ENCODE peak calls at places on chromosomes 11 and 22, in seven cellular contexts. One of them, this sample, is unnamed.

GRCh38 chr11:115471367-115471766 is 32.8 kb downstream of the CADM1 start:
- DNase-seq in GM13977: peak
- DNase-seq in naive thymus-derived CD8-positive, alpha-beta T cell: no peak
- DNase-seq in AG04449: no peak
- DNase-seq in activated naive CD4-positive, alpha-beta T cell treated with Interleukin-2 at 50 U/mL for 16 hours: no peak
- DNase-seq in left lobe of liver: peak
- DNase-seq in iPS-NIHi11: no peak
- DNase-seq in this sample: no peak

GRCh38 chr11:86938900-86939880 is 16.0 kb downstream of the FZD4 start:
- DNase-seq in GM13977: peak
- DNase-seq in naive thymus-derived CD8-positive, alpha-beta T cell: no peak
- DNase-seq in AG04449: no peak
- DNase-seq in activated naive CD4-positive, alpha-beta T cell treated with Interleukin-2 at 50 U/mL for 16 hours: no peak
- DNase-seq in left lobe of liver: no peak
- DNase-seq in iPS-NIHi11: peak
- DNase-seq in this sample: no peak

GRCh38 chr11:132312616-132313210 is 942.3 kb downstream of the NTM start:
- DNase-seq in GM13977: peak
- DNase-seq in naive thymus-derived CD8-positive, alpha-beta T cell: no peak
- DNase-seq in AG04449: no peak
- DNase-seq in activated naive CD4-positive, alpha-beta T cell treated with Interleukin-2 at 50 U/mL for 16 hours: no peak
- DNase-seq in left lobe of liver: no peak
- DNase-seq in iPS-NIHi11: peak
- DNase-seq in this sample: no peak

GRCh38 chr11:1305558-1306056 is 3.8 kb downstream of the TOLLIP start:
- DNase-seq in GM13977: no peak
- DNase-seq in naive thymus-derived CD8-positive, alpha-beta T cell: no peak
- DNase-seq in AG04449: no peak
- DNase-seq in activated naive CD4-positive, alpha-beta T cell treated with Interleukin-2 at 50 U/mL for 16 hours: no peak
- DNase-seq in left lobe of liver: peak
- DNase-seq in iPS-NIHi11: no peak
- DNase-seq in this sample: no peak

GRCh38 chr22:17334983-17335382 is 34.3 kb upstream of the CECR2 start:
- DNase-seq in GM13977: no peak
- DNase-seq in naive thymus-derived CD8-positive, alpha-beta T cell: no peak
- DNase-seq in AG04449: no peak
- DNase-seq in activated naive CD4-positive, alpha-beta T cell treated with Interleukin-2 at 50 U/mL for 16 hours: no peak
- DNase-seq in left lobe of liver: peak
- DNase-seq in iPS-NIHi11: no peak
- DNase-seq in this sample: no peak

GRCh38 chr22:42993651-42994275 is 21.2 kb downstream of the PACSIN2 start:
- DNase-seq in GM13977: no peak
- DNase-seq in naive thymus-derived CD8-positive, alpha-beta T cell: no peak
- DNase-seq in AG04449: no peak
- DNase-seq in activated naive CD4-positive, alpha-beta T cell treated with Interleukin-2 at 50 U/mL for 16 hours: no peak
- DNase-seq in left lobe of liver: no peak
- DNase-seq in iPS-NIHi11: no peak
- DNase-seq in this sample: no peak

GRCh38 chr11:124889692-124890091 is 8.0 kb downstream of the ROBO4 start:
- DNase-seq in GM13977: no peak
- DNase-seq in naive thymus-derived CD8-positive, alpha-beta T cell: no peak
- DNase-seq in AG04449: no peak
- DNase-seq in activated naive CD4-positive, alpha-beta T cell treated with Interleukin-2 at 50 U/mL for 16 hours: no peak
- DNase-seq in left lobe of liver: no peak
- DNase-seq in iPS-NIHi11: no peak
- DNase-seq in this sample: no peak

GRCh38 chr11:1130276-1131032 is 27.3 kb upstream of the MUC5AC start:
- DNase-seq in GM13977: no peak
- DNase-seq in naive thymus-derived CD8-positive, alpha-beta T cell: no peak
- DNase-seq in AG04449: no peak
- DNase-seq in activated naive CD4-positive, alpha-beta T cell treated with Interleukin-2 at 50 U/mL for 16 hours: no peak
- DNase-seq in left lobe of liver: no peak
- DNase-seq in iPS-NIHi11: no peak
- DNase-seq in this sample: no peak

GRCh38 chr22:35758394-35758793 is 40.7 kb downstream of the APOL5 start:
- DNase-seq in GM13977: no peak
- DNase-seq in naive thymus-derived CD8-positive, alpha-beta T cell: no peak
- DNase-seq in AG04449: no peak
- DNase-seq in activated naive CD4-positive, alpha-beta T cell treated with Interleukin-2 at 50 U/mL for 16 hours: no peak
- DNase-seq in left lobe of liver: no peak
- DNase-seq in iPS-NIHi11: no peak
- DNase-seq in this sample: no peak

GRCh38 chr11:47033439-47033838 is 96.9 kb downstream of the CSTPP1 start:
- DNase-seq in GM13977: no peak
- DNase-seq in naive thymus-derived CD8-positive, alpha-beta T cell: no peak
- DNase-seq in AG04449: no peak
- DNase-seq in activated naive CD4-positive, alpha-beta T cell treated with Interleukin-2 at 50 U/mL for 16 hours: no peak
- DNase-seq in left lobe of liver: no peak
- DNase-seq in iPS-NIHi11: no peak
- DNase-seq in this sample: no peak

GRCh38 chr22:35172452-35172851 is 84.8 kb upstream of the HMGXB4 start:
- DNase-seq in GM13977: no peak
- DNase-seq in naive thymus-derived CD8-positive, alpha-beta T cell: no peak
- DNase-seq in AG04449: no peak
- DNase-seq in activated naive CD4-positive, alpha-beta T cell treated with Interleukin-2 at 50 U/mL for 16 hours: no peak
- DNase-seq in left lobe of liver: no peak
- DNase-seq in iPS-NIHi11: no peak
- DNase-seq in this sample: no peak

GRCh38 chr11:104003491-104003890 is 32.9 kb upstream of the DDI1 start:
- DNase-seq in GM13977: no peak
- DNase-seq in naive thymus-derived CD8-positive, alpha-beta T cell: no peak
- DNase-seq in AG04449: no peak
- DNase-seq in activated naive CD4-positive, alpha-beta T cell treated with Interleukin-2 at 50 U/mL for 16 hours: no peak
- DNase-seq in left lobe of liver: no peak
- DNase-seq in iPS-NIHi11: no peak
- DNase-seq in this sample: no peak

GRCh38 chr22:22449819-22450218 is 58.7 kb downstream of the ZNF280B start:
- DNase-seq in GM13977: no peak
- DNase-seq in naive thymus-derived CD8-positive, alpha-beta T cell: no peak
- DNase-seq in AG04449: no peak
- DNase-seq in activated naive CD4-positive, alpha-beta T cell treated with Interleukin-2 at 50 U/mL for 16 hours: no peak
- DNase-seq in left lobe of liver: no peak
- DNase-seq in iPS-NIHi11: no peak
- DNase-seq in this sample: no peak

GRCh38 chr11:72818971-72819370 is 4.8 kb downstream of the ATG16L2 start:
- DNase-seq in GM13977: no peak
- DNase-seq in naive thymus-derived CD8-positive, alpha-beta T cell: no peak
- DNase-seq in AG04449: no peak
- DNase-seq in activated naive CD4-positive, alpha-beta T cell treated with Interleukin-2 at 50 U/mL for 16 hours: no peak
- DNase-seq in left lobe of liver: no peak
- DNase-seq in iPS-NIHi11: no peak
- DNase-seq in this sample: no peak

GRCh38 chr11:119317592-119318239 is 786 bp upstream of the MCAM start:
- DNase-seq in GM13977: peak
- DNase-seq in naive thymus-derived CD8-positive, alpha-beta T cell: no peak
- DNase-seq in AG04449: no peak
- DNase-seq in activated naive CD4-positive, alpha-beta T cell treated with Interleukin-2 at 50 U/mL for 16 hours: no peak
- DNase-seq in left lobe of liver: no peak
- DNase-seq in iPS-NIHi11: no peak
- DNase-seq in this sample: no peak

GRCh38 chr22:24697671-24698082 is 76.8 kb downstream of the PIWIL3 start:
- DNase-seq in GM13977: no peak
- DNase-seq in naive thymus-derived CD8-positive, alpha-beta T cell: no peak
- DNase-seq in AG04449: no peak
- DNase-seq in activated naive CD4-positive, alpha-beta T cell treated with Interleukin-2 at 50 U/mL for 16 hours: no peak
- DNase-seq in left lobe of liver: no peak
- DNase-seq in iPS-NIHi11: no peak
- DNase-seq in this sample: no peak

GRCh38 chr22:19148417-19149046 is 1.6 kb downstream of the GSC2 start:
- DNase-seq in GM13977: no peak
- DNase-seq in naive thymus-derived CD8-positive, alpha-beta T cell: no peak
- DNase-seq in AG04449: no peak
- DNase-seq in activated naive CD4-positive, alpha-beta T cell treated with Interleukin-2 at 50 U/mL for 16 hours: no peak
- DNase-seq in left lobe of liver: no peak
- DNase-seq in iPS-NIHi11: no peak
- DNase-seq in this sample: no peak

GRCh38 chr11:69339041-69339733 is 45.2 kb downstream of the MYEOV start:
- DNase-seq in GM13977: no peak
- DNase-seq in naive thymus-derived CD8-positive, alpha-beta T cell: peak
- DNase-seq in AG04449: no peak
- DNase-seq in activated naive CD4-positive, alpha-beta T cell treated with Interleukin-2 at 50 U/mL for 16 hours: no peak
- DNase-seq in left lobe of liver: peak
- DNase-seq in iPS-NIHi11: no peak
- DNase-seq in this sample: no peak

GRCh38 chr22:37931893-37932389 is 21.5 kb downstream of the C22orf23 start:
- DNase-seq in GM13977: no peak
- DNase-seq in naive thymus-derived CD8-positive, alpha-beta T cell: no peak
- DNase-seq in AG04449: no peak
- DNase-seq in activated naive CD4-positive, alpha-beta T cell treated with Interleukin-2 at 50 U/mL for 16 hours: no peak
- DNase-seq in left lobe of liver: no peak
- DNase-seq in iPS-NIHi11: no peak
- DNase-seq in this sample: no peak

GRCh38 chr22:41001722-41002122 is 50.5 kb downstream of the RBX1 start:
- DNase-seq in GM13977: no peak
- DNase-seq in naive thymus-derived CD8-positive, alpha-beta T cell: no peak
- DNase-seq in AG04449: no peak
- DNase-seq in activated naive CD4-positive, alpha-beta T cell treated with Interleukin-2 at 50 U/mL for 16 hours: no peak
- DNase-seq in left lobe of liver: no peak
- DNase-seq in iPS-NIHi11: no peak
- DNase-seq in this sample: no peak

GRCh38 chr22:25202290-25202921 is 2.7 kb downstream of the CRYBB3 start:
- DNase-seq in GM13977: peak
- DNase-seq in naive thymus-derived CD8-positive, alpha-beta T cell: peak
- DNase-seq in AG04449: peak
- DNase-seq in activated naive CD4-positive, alpha-beta T cell treated with Interleukin-2 at 50 U/mL for 16 hours: peak
- DNase-seq in left lobe of liver: no peak
- DNase-seq in iPS-NIHi11: peak
- DNase-seq in this sample: peak

GRCh38 chr22:37638351-37639069 is 959 bp upstream of the SH3BP1 start:
- DNase-seq in GM13977: no peak
- DNase-seq in naive thymus-derived CD8-positive, alpha-beta T cell: no peak
- DNase-seq in AG04449: no peak
- DNase-seq in activated naive CD4-positive, alpha-beta T cell treated with Interleukin-2 at 50 U/mL for 16 hours: peak
- DNase-seq in left lobe of liver: no peak
- DNase-seq in iPS-NIHi11: no peak
- DNase-seq in this sample: no peak

GRCh38 chr11:127275771-127276170 is 275.2 kb upstream of the KIRREL3 start:
- DNase-seq in GM13977: no peak
- DNase-seq in naive thymus-derived CD8-positive, alpha-beta T cell: no peak
- DNase-seq in AG04449: no peak
- DNase-seq in activated naive CD4-positive, alpha-beta T cell treated with Interleukin-2 at 50 U/mL for 16 hours: no peak
- DNase-seq in left lobe of liver: no peak
- DNase-seq in iPS-NIHi11: no peak
- DNase-seq in this sample: no peak

GRCh38 chr11:62574363-62575057 is 819 bp upstream of the EEF1G start:
- DNase-seq in GM13977: peak
- DNase-seq in naive thymus-derived CD8-positive, alpha-beta T cell: no peak
- DNase-seq in AG04449: no peak
- DNase-seq in activated naive CD4-positive, alpha-beta T cell treated with Interleukin-2 at 50 U/mL for 16 hours: no peak
- DNase-seq in left lobe of liver: peak
- DNase-seq in iPS-NIHi11: peak
- DNase-seq in this sample: no peak

GRCh38 chr22:33909906-33910305 is 10.4 kb downstream of the LARGE1 start:
- DNase-seq in GM13977: no peak
- DNase-seq in naive thymus-derived CD8-positive, alpha-beta T cell: no peak
- DNase-seq in AG04449: no peak
- DNase-seq in activated naive CD4-positive, alpha-beta T cell treated with Interleukin-2 at 50 U/mL for 16 hours: no peak
- DNase-seq in left lobe of liver: no peak
- DNase-seq in iPS-NIHi11: no peak
- DNase-seq in this sample: no peak

GRCh38 chr22:17114173-17114957 is 6.8 kb downstream of the TMEM121B start:
- DNase-seq in GM13977: no peak
- DNase-seq in naive thymus-derived CD8-positive, alpha-beta T cell: no peak
- DNase-seq in AG04449: no peak
- DNase-seq in activated naive CD4-positive, alpha-beta T cell treated with Interleukin-2 at 50 U/mL for 16 hours: no peak
- DNase-seq in left lobe of liver: no peak
- DNase-seq in iPS-NIHi11: no peak
- DNase-seq in this sample: no peak

GRCh38 chr11:62830904-62831519 is 839 bp downstream of the STX5 start:
- DNase-seq in GM13977: peak
- DNase-seq in naive thymus-derived CD8-positive, alpha-beta T cell: no peak
- DNase-seq in AG04449: no peak
- DNase-seq in activated naive CD4-positive, alpha-beta T cell treated with Interleukin-2 at 50 U/mL for 16 hours: no peak
- DNase-seq in left lobe of liver: no peak
- DNase-seq in iPS-NIHi11: peak
- DNase-seq in this sample: no peak

GRCh38 chr11:44842219-44842618 is 108.5 kb downstream of the TP53I11 start:
- DNase-seq in GM13977: no peak
- DNase-seq in naive thymus-derived CD8-positive, alpha-beta T cell: no peak
- DNase-seq in AG04449: peak
- DNase-seq in activated naive CD4-positive, alpha-beta T cell treated with Interleukin-2 at 50 U/mL for 16 hours: no peak
- DNase-seq in left lobe of liver: no peak
- DNase-seq in iPS-NIHi11: no peak
- DNase-seq in this sample: no peak

GRCh38 chr11:2482745-2483144 is 37.9 kb downstream of the KCNQ1 start:
- DNase-seq in GM13977: peak
- DNase-seq in naive thymus-derived CD8-positive, alpha-beta T cell: no peak
- DNase-seq in AG04449: no peak
- DNase-seq in activated naive CD4-positive, alpha-beta T cell treated with Interleukin-2 at 50 U/mL for 16 hours: no peak
- DNase-seq in left lobe of liver: no peak
- DNase-seq in iPS-NIHi11: no peak
- DNase-seq in this sample: no peak

GRCh38 chr11:103546236-103546635 is 437.0 kb downstream of the DYNC2H1 start:
- DNase-seq in GM13977: no peak
- DNase-seq in naive thymus-derived CD8-positive, alpha-beta T cell: no peak
- DNase-seq in AG04449: no peak
- DNase-seq in activated naive CD4-positive, alpha-beta T cell treated with Interleukin-2 at 50 U/mL for 16 hours: no peak
- DNase-seq in left lobe of liver: no peak
- DNase-seq in iPS-NIHi11: no peak
- DNase-seq in this sample: no peak

GRCh38 chr22:47606426-47606825 is 844.0 kb downstream of the TBC1D22A start:
- DNase-seq in GM13977: no peak
- DNase-seq in naive thymus-derived CD8-positive, alpha-beta T cell: no peak
- DNase-seq in AG04449: no peak
- DNase-seq in activated naive CD4-positive, alpha-beta T cell treated with Interleukin-2 at 50 U/mL for 16 hours: no peak
- DNase-seq in left lobe of liver: no peak
- DNase-seq in iPS-NIHi11: no peak
- DNase-seq in this sample: no peak

GRCh38 chr22:50678651-50679521 is 6.3 kb downstream of the SHANK3 start:
- DNase-seq in GM13977: no peak
- DNase-seq in naive thymus-derived CD8-positive, alpha-beta T cell: no peak
- DNase-seq in AG04449: no peak
- DNase-seq in activated naive CD4-positive, alpha-beta T cell treated with Interleukin-2 at 50 U/mL for 16 hours: no peak
- DNase-seq in left lobe of liver: no peak
- DNase-seq in iPS-NIHi11: peak
- DNase-seq in this sample: no peak

GRCh38 chr11:61897387-61898246 is 6.3 kb upstream of the FADS3 start:
- DNase-seq in GM13977: peak
- DNase-seq in naive thymus-derived CD8-positive, alpha-beta T cell: peak
- DNase-seq in AG04449: no peak
- DNase-seq in activated naive CD4-positive, alpha-beta T cell treated with Interleukin-2 at 50 U/mL for 16 hours: peak
- DNase-seq in left lobe of liver: peak
- DNase-seq in iPS-NIHi11: peak
- DNase-seq in this sample: peak

GRCh38 chr11:27196040-27196897 is 155.7 kb downstream of the BBOX1 start:
- DNase-seq in GM13977: no peak
- DNase-seq in naive thymus-derived CD8-positive, alpha-beta T cell: no peak
- DNase-seq in AG04449: peak
- DNase-seq in activated naive CD4-positive, alpha-beta T cell treated with Interleukin-2 at 50 U/mL for 16 hours: no peak
- DNase-seq in left lobe of liver: no peak
- DNase-seq in iPS-NIHi11: no peak
- DNase-seq in this sample: no peak

GRCh38 chr11:131533164-131533563 is 162.7 kb downstream of the NTM start:
- DNase-seq in GM13977: no peak
- DNase-seq in naive thymus-derived CD8-positive, alpha-beta T cell: no peak
- DNase-seq in AG04449: no peak
- DNase-seq in activated naive CD4-positive, alpha-beta T cell treated with Interleukin-2 at 50 U/mL for 16 hours: no peak
- DNase-seq in left lobe of liver: no peak
- DNase-seq in iPS-NIHi11: no peak
- DNase-seq in this sample: no peak

GRCh38 chr11:19441752-19442553 is 201.2 kb upstream of the E2F8 start:
- DNase-seq in GM13977: peak
- DNase-seq in naive thymus-derived CD8-positive, alpha-beta T cell: no peak
- DNase-seq in AG04449: peak
- DNase-seq in activated naive CD4-positive, alpha-beta T cell treated with Interleukin-2 at 50 U/mL for 16 hours: peak
- DNase-seq in left lobe of liver: no peak
- DNase-seq in iPS-NIHi11: no peak
- DNase-seq in this sample: no peak

GRCh38 chr22:48802576-48802975 is 1025.1 kb downstream of the BRD1 start:
- DNase-seq in GM13977: no peak
- DNase-seq in naive thymus-derived CD8-positive, alpha-beta T cell: no peak
- DNase-seq in AG04449: no peak
- DNase-seq in activated naive CD4-positive, alpha-beta T cell treated with Interleukin-2 at 50 U/mL for 16 hours: no peak
- DNase-seq in left lobe of liver: no peak
- DNase-seq in iPS-NIHi11: no peak
- DNase-seq in this sample: no peak

GRCh38 chr11:130554241-130555055 is 106.0 kb downstream of the ADAMTS15 start:
- DNase-seq in GM13977: no peak
- DNase-seq in naive thymus-derived CD8-positive, alpha-beta T cell: no peak
- DNase-seq in AG04449: no peak
- DNase-seq in activated naive CD4-positive, alpha-beta T cell treated with Interleukin-2 at 50 U/mL for 16 hours: no peak
- DNase-seq in left lobe of liver: no peak
- DNase-seq in iPS-NIHi11: no peak
- DNase-seq in this sample: no peak

This sample was measured in T follicular helper cell.